ENCODE peak calls at places on chromosomes 6 and 20, in seven cellular contexts. N is stimulated activated naive CD4-positive, alpha-beta T cell; Z is AG10803; H is thoracic aorta; R is NCI-H1417; L is GDM1; U is HCT116. E is an unnamed sample.

GRCh38 chr6:82331031-82331773 is 32.4 kb upstream of the TPBG start:
- DNase-seq in U (no peak), N (no peak), R (no peak), L (no peak), Z (peak), H (no peak), E (no peak)

GRCh38 chr6:136547336-136547735 is 2.9 kb downstream of the MAP7 start:
- DNase-seq in N (no peak), Z (peak), L (peak), H (no peak), U (peak), R (no peak), E (no peak)

GRCh38 chr6:56649053-56649769 is 6.5 kb upstream of the DST start:
- DNase-seq in L (no peak), Z (peak), R (peak), N (no peak), U (no peak), H (no peak), E (no peak)

GRCh38 chr20:22248052-22248667 is 336.2 kb downstream of the FOXA2 start:
- DNase-seq in L (no peak), R (no peak), H (no peak), N (no peak), Z (no peak), U (no peak), E (no peak)

GRCh38 chr6:106390088-106390487 is 29.6 kb downstream of the CRYBG1 start:
- DNase-seq in Z (no peak), L (no peak), N (no peak), U (no peak), R (no peak), H (no peak), E (no peak)

GRCh38 chr6:14369717-14370116 is 252.1 kb downstream of the CD83 start:
- DNase-seq in N (no peak), L (no peak), Z (no peak), H (no peak), R (no peak), U (no peak), E (no peak)

GRCh38 chr6:157158456-157158855 is 164.9 kb downstream of the TMEM242 start:
- DNase-seq in U (no peak), Z (no peak), N (no peak), R (no peak), L (no peak), H (no peak), E (no peak)

GRCh38 chr6:133487174-133487573 is 246.0 kb downstream of the EYA4 start:
- DNase-seq in Z (no peak), U (no peak), N (no peak), H (no peak), L (no peak), R (no peak), E (no peak)

GRCh38 chr6:48754631-48755030 is 643.6 kb upstream of the PTCHD4 start:
- DNase-seq in U (no peak), R (no peak), L (no peak), H (no peak), Z (no peak), N (no peak), E (no peak)

GRCh38 chr6:38364775-38365174 is 275.0 kb downstream of the BTBD9 start:
- DNase-seq in U (no peak), Z (no peak), R (no peak), N (no peak), L (no peak), H (no peak), E (no peak)

GRCh38 chr6:160337301-160337700 is 10.9 kb upstream of the SLC22A3 start:
- DNase-seq in R (no peak), H (no peak), N (no peak), U (no peak), L (no peak), Z (peak), E (no peak)

GRCh38 chr20:63706852-63707557 is 771 bp downstream of the ARFRP1 start:
- DNase-seq in L (no peak), Z (peak), N (peak), R (no peak), U (no peak), H (no peak), E (peak)

GRCh38 chr6:159989882-159990480 is 21.1 kb downstream of the IGF2R start:
- DNase-seq in L (no peak), U (no peak), Z (no peak), H (no peak), R (no peak), N (no peak), E (no peak)

GRCh38 chr6:52016918-52017748 is 70.3 kb downstream of the PKHD1 start:
- DNase-seq in U (no peak), Z (no peak), R (no peak), L (no peak), H (no peak), N (no peak), E (no peak)

GRCh38 chr6:76885861-76886301 is 577.4 kb downstream of the HTR1B start:
- DNase-seq in H (peak), L (no peak), R (no peak), Z (peak), N (no peak), U (no peak), E (no peak)

GRCh38 chr6:132364249-132364648 is 37.0 kb downstream of the MOXD1 start:
- DNase-seq in L (no peak), N (no peak), R (no peak), Z (no peak), H (no peak), U (no peak), E (no peak)

GRCh38 chr20:9555781-9556180 is 41.4 kb downstream of the LAMP5 start:
- DNase-seq in Z (no peak), N (no peak), H (no peak), R (no peak), L (no peak), U (no peak), E (no peak)

GRCh38 chr6:52417675-52418111 is 2.4 kb upstream of the EFHC1 start:
- DNase-seq in H (no peak), U (no peak), N (no peak), L (no peak), R (no peak), Z (peak), E (no peak)